ENCODE peak calls at places on chromosomes 16 and 17, in eight cellular contexts. B is IMR-90, Z is psoas muscle, K is stomach, W is A673, T is cardiac muscle cell, F is right lobe of liver, O is ascending aorta. U is an unnamed sample. For H3K4me1, the result is how much of the 10 kb centered on the place peaks cover.

GRCh38 chr17:55444471-55445441 is 23.1 kb upstream of the MMD start:
- DNase-seq in F (no peak), Z (no peak), K (no peak), B (peak), O (no peak), W (no peak), T (no peak), U (no peak)

GRCh38 chr16:85659805-85660511 is 28.8 kb downstream of the GINS2 start:
- DNase-seq in B (peak), O (no peak), T (peak), F (peak), Z (peak), K (peak), W (peak), U (peak)

GRCh38 chr17:81043725-81044427 is 8.9 kb downstream of the BAIAP2 start:
- DNase-seq in Z (no peak), B (no peak), T (no peak), K (peak), W (peak), O (no peak), F (no peak), U (no peak)

GRCh38 chr16:82248677-82249076 is 78.7 kb upstream of the MPHOSPH6 start:
- DNase-seq in W (no peak), K (peak), F (no peak), B (no peak), Z (no peak), T (no peak), O (no peak), U (no peak)

GRCh38 chr16:86725401-86725800 is 147.1 kb downstream of the FOXL1 start:
- DNase-seq in B (peak), K (no peak), W (no peak), T (no peak), O (no peak), Z (peak), F (no peak), U (no peak)

GRCh38 chr17:81960130-81960958 is 643 bp downstream of the NOTUM start:
- DNase-seq in O (no peak), K (no peak), W (no peak), T (no peak), B (no peak), Z (no peak), F (peak), U (no peak)

GRCh38 chr17:35373984-35374765 is 754 bp upstream of the SLFN11 start:
- DNase-seq in B (peak), T (peak), K (peak), O (peak), Z (peak), W (peak), F (peak), U (peak)

GRCh38 chr17:14845562-14846335 is 419.4 kb downstream of the PMP22 start:
- DNase-seq in Z (no peak), T (peak), O (no peak), B (peak), F (no peak), W (no peak), K (no peak), U (peak)

GRCh38 chr17:80694085-80694991 is 149.7 kb downstream of the RPTOR start:
- DNase-seq in K (no peak), T (no peak), Z (no peak), B (no peak), O (no peak), W (no peak), F (no peak), U (no peak)

GRCh38 chr17:62720126-62720850 is 87.8 kb downstream of the MARCHF10 start:
- DNase-seq in O (no peak), B (no peak), Z (no peak), W (peak), T (no peak), K (no peak), F (no peak), U (no peak)
- TF ChIP-seq CTCF in O (no peak), B (no peak), Z (peak), W (peak), T (peak), K (no peak), F (peak), U (peak)

GRCh38 chr17:57569021-57569420 is 176.1 kb downstream of the CCDC182 start:
- DNase-seq in K (no peak), O (no peak), F (no peak), B (no peak), T (no peak), Z (no peak), W (no peak), U (no peak)
- H3K4me3 ChIP-seq in K (no peak), O (no peak), F (no peak), B (no peak), T (no peak), Z (no peak), W (no peak), U (no peak)

GRCh38 chr17:58396173-58396572 is 21.2 kb downstream of the RNF43 start:
- DNase-seq in Z (no peak), T (no peak), F (no peak), B (no peak), W (no peak), K (no peak), O (no peak), U (no peak)
- H3K4me1 ChIP-seq in Z (under half), T (under half), F (under half), B (under half), W (under half), K (under half), O (under half), U (under half)

GRCh38 chr17:50944054-50944901 is 78.1 kb upstream of the TOB1 start:
- DNase-seq in T (peak), W (peak), B (peak), F (peak), K (peak), Z (peak), O (peak), U (peak)
- TF ChIP-seq CTCF in T (no peak), W (no peak), B (no peak), F (no peak), K (no peak), Z (no peak), O (no peak), U (peak)

U was measured in prostate gland.